ENCODE peak calls at places on chromosomes 16 and 17, in eight cellular contexts. C is adrenal gland, O is stomach, P is body of pancreas, S is uterus, U is ovary, X is K562, T is esophagus squamous epithelium. E is an unnamed sample.

GRCh38 chr17:45129426-45129939 is 2.8 kb downstream of the PLCD3 start:
- DNase-seq in C (peak), O (no peak), P (no peak), S (no peak), U (peak), X (no peak), T (no peak), E (no peak)

GRCh38 chr16:30997000-30997886 is 12.2 kb downstream of the HSD3B7 start:
- DNase-seq in C (peak), O (peak), P (peak), S (peak), U (peak), X (peak), T (no peak), E (peak)

GRCh38 chr17:77555741-77556291 is 402.7 kb upstream of the TNRC6C start:
- DNase-seq in C (no peak), O (no peak), P (peak), S (no peak), U (no peak), X (no peak), T (no peak), E (no peak)

GRCh38 chr16:79372504-79373184 is 227.9 kb downstream of the MAF start:
- DNase-seq in C (no peak), O (no peak), P (no peak), S (peak), U (peak), X (no peak), T (no peak), E (no peak)

GRCh38 chr17:8140413-8141029 is 11.7 kb downstream of the PER1 start:
- DNase-seq in C (no peak), O (no peak), P (no peak), S (no peak), U (peak), X (no peak), T (no peak), E (peak)

GRCh38 chr17:16940116-16940881 is 31.6 kb downstream of the TNFRSF13B start:
- DNase-seq in C (no peak), O (peak), P (peak), S (no peak), U (no peak), X (no peak), T (no peak), E (no peak)

GRCh38 chr17:3511841-3512511 is 36.2 kb downstream of the ASPA start:
- DNase-seq in C (no peak), O (no peak), P (no peak), S (no peak), U (no peak), X (no peak), T (no peak), E (no peak)

GRCh38 chr16:12268602-12269001 is 292.1 kb downstream of the SNX29 start:
- DNase-seq in C (no peak), O (no peak), P (no peak), S (no peak), U (no peak), X (no peak), T (no peak), E (no peak)

GRCh38 chr17:70157151-70157550 is 12.2 kb upstream of the KCNJ2 start:
- DNase-seq in C (no peak), O (no peak), P (no peak), S (no peak), U (no peak), X (no peak), T (no peak), E (no peak)

GRCh38 chr17:48563385-48563838 is 14.7 kb downstream of the HOXB4 start:
- DNase-seq in C (no peak), O (no peak), P (no peak), S (no peak), U (no peak), X (no peak), T (no peak), E (no peak)

GRCh38 chr16:27980076-27980775 is 83.3 kb downstream of the GSG1L start:
- DNase-seq in C (no peak), O (no peak), P (no peak), S (no peak), U (no peak), X (no peak), T (no peak), E (no peak)

GRCh38 chr16:4317471-4318170 is 1.8 kb downstream of the GLIS2 start:
- DNase-seq in C (peak), O (no peak), P (no peak), S (peak), U (peak), X (no peak), T (no peak), E (no peak)

GRCh38 chr16:4994719-4995434 is 36.7 kb downstream of the SEC14L5 start:
- DNase-seq in C (no peak), O (no peak), P (no peak), S (no peak), U (no peak), X (no peak), T (no peak), E (no peak)

GRCh38 chr17:31226373-31226772 is 70.7 kb downstream of the OMG start:
- DNase-seq in C (no peak), O (no peak), P (no peak), S (no peak), U (no peak), X (no peak), T (no peak), E (no peak)

GRCh38 chr16:79003026-79003617 is 597.4 kb downstream of the MAF start:
- DNase-seq in C (no peak), O (no peak), P (no peak), S (no peak), U (no peak), X (no peak), T (no peak), E (no peak)

GRCh38 chr17:75160211-75160610 is 5.9 kb upstream of the JPT1 start:
- DNase-seq in C (no peak), O (no peak), P (no peak), S (no peak), U (no peak), X (no peak), T (no peak), E (no peak)

GRCh38 chr17:60398227-60398959 is 6.5 kb upstream of the USP32 start:
- DNase-seq in C (no peak), O (no peak), P (no peak), S (no peak), U (no peak), X (no peak), T (no peak), E (peak)

GRCh38 chr16:23858496-23859062 is 22.8 kb downstream of the PRKCB start:
- DNase-seq in C (no peak), O (no peak), P (no peak), S (peak), U (no peak), X (no peak), T (no peak), E (no peak)

GRCh38 chr16:15457390-15457789 is 23.0 kb downstream of the BMERB1 start:
- DNase-seq in C (no peak), O (no peak), P (no peak), S (no peak), U (no peak), X (no peak), T (no peak), E (no peak)

GRCh38 chr17:82096709-82097186 is 1.3 kb downstream of the FASN start:
- DNase-seq in C (no peak), O (no peak), P (no peak), S (peak), U (no peak), X (no peak), T (no peak), E (no peak)
- H3K27ac ChIP-seq in C (peak), O (peak), P (peak), S (peak), U (no peak), X (peak), T (peak), E (no peak)

DNA sequence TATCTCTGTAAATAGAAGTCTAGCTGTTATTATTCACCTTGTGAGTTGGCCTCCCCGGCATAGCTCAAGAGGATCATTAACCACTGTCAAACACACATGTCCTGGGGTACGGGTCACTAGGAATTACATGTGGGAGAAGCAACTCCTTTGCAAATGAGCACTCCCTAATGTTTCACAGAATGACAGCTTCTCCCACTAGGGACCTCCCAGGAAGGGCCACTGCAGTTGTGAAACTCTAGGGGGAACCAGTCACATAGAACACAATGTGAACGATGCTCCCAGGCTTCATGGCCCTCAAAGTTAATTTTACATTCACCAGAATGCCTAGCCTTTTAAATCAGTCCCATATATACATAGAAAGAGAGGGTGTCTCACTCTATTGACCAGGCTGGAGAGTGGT is 12.4 kb upstream of the ZNF19 start:
- DNase-seq in C (no peak), O (no peak), P (no peak), S (no peak), U (no peak), X (no peak), T (no peak), E (no peak)
- TF ChIP-seq CTCF in C (no peak), O (no peak), P (no peak), S (no peak), U (no peak), X (no peak), T (no peak), E (no peak)

DNA sequence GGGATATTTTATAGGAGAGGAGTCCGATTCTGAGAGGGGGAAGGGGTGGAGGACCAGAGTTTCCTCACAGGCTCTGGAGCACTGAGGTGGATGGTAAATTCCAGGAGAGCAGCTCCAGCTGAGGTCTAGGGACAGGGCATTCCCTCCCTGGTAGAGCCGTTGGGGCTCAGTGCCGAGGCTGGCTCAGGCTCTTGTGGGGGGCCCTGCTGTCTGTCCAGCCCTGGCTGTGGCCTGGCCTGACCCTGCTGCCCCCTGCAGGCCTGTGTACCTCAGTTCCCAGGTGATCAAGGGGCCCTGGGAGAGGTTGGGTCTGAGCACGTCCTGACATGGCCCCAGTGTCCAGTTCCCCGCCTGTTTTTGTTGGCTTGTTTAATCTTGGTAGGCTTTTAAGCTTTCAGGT is 16.8 kb downstream of the ZNF750 start:
- DNase-seq in C (no peak), O (no peak), P (no peak), S (no peak), U (no peak), X (peak), T (no peak), E (no peak)
- TF ChIP-seq POLR2A in C (no peak), O (no peak), P (no peak), S (no peak), U (no peak), X (no peak), T (no peak), E (no peak)

GRCh38 chr17:12985431-12986285 is 32.2 kb downstream of the ELAC2 start:
- DNase-seq in C (no peak), O (no peak), P (no peak), S (no peak), U (no peak), X (no peak), T (no peak), E (no peak)
- H3K27ac ChIP-seq in C (peak), O (no peak), P (no peak), S (peak), U (no peak), X (no peak), T (peak), E (no peak)

DNA sequence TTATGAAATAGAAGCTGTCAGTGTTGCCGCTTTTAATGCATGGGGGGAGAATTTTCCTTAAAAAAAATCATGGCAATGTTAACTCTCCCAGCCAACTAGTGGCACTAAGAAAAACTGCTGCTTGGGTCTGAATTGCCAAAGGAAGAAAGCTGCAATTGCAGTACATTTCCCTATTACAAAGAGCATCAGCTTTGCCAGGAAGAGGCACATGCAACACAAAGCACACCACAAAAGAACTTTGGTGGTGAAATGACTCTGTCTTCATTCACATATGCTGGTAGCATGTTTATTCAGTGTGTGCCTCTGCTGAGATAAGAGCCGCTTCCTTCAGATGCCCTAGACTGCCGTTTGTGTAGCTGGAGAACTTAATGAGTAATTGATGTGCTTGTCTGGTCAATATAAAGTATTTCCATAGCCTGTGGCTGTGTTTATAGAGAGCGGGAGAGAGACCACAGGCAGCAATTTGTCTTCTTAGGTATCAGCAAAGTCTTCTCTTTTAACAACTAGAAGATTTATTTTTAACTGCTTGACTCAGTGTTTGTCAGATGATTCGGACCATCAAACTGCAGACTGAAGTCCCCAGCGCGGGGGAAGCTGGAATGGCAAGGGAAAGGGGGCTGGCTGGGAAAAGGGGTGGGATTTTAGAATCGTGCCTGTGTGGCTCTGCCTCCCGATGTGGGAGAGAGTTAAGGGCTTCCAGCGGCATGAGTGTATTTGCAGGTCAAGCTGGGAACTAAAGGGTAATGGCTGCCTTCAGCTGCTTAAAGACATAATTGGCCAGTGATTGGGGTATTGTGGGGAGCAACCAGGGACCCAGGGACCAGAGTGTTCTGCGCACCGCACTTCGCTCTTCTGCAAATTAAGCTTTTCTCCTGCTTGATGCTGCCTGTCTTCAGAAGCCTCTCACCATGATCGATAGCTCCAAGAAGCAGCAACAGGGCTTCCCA is 115.2 kb downstream of the MRTFB start:
- DNase-seq in C (no peak), O (no peak), P (no peak), S (peak), U (no peak), X (no peak), T (no peak), E (no peak)
- TF ChIP-seq CTCF in C (peak), O (no peak), P (peak), S (peak), U (no peak), X (peak), T (peak), E (peak)

GRCh38 chr17:1754430-1755112 is 7.3 kb upstream of the SERPINF1 start:
- DNase-seq in C (no peak), O (no peak), P (no peak), S (no peak), U (no peak), X (no peak), T (no peak), E (no peak)
- TF ChIP-seq POLR2A in C (no peak), O (no peak), P (no peak), S (no peak), U (no peak), X (no peak), T (no peak), E (no peak)

GRCh38 chr17:78715876-78716275 is 66.2 kb downstream of the CYTH1 start:
- DNase-seq in C (no peak), O (no peak), P (no peak), S (no peak), U (no peak), X (no peak), T (no peak), E (no peak)
- H3K27ac ChIP-seq in C (peak), O (no peak), P (no peak), S (no peak), U (no peak), X (no peak), T (no peak), E (no peak)

E was measured in Peyer's patch.